ENCODE peak calls at places on chromosomes 3 and 15, in six cellular contexts. Z is prostate gland, H is vagina, J is suprapubic skin, B is GM12891, F is GM12892. K is an unnamed sample.

GRCh38 chr15:37107071-37107753 is 6.9 kb upstream of the MEIS2 start:
- DNase-seq in B (no peak), J (no peak), H (no peak), Z (no peak), F (no peak), K (peak; percentile 27)

GRCh38 chr3:66483006-66483928 is 17.6 kb downstream of the LRIG1 start:
- DNase-seq in B (no peak), F (no peak), J (no peak), H (no peak), Z (peak; percentile 55), K (peak; percentile 50)

GRCh38 chr3:129604942-129605592 is 1.4 kb downstream of the PLXND1 start:
- DNase-seq in H (no peak), F (no peak), Z (no peak), B (no peak), J (no peak), K (no peak)

GRCh38 chr3:58560771-58561311 is 16.4 kb downstream of the FAM107A start:
- DNase-seq in Z (no peak), B (no peak), J (peak; percentile 43), F (no peak), H (no peak), K (no peak)

GRCh38 chr3:38738630-38739395 is 77.2 kb downstream of the SCN10A start:
- DNase-seq in B (peak; percentile 32), Z (no peak), J (no peak), F (no peak), H (peak; percentile 69), K (no peak)

GRCh38 chr3:159877924-159878323 is 110.7 kb upstream of the IL12A start:
- DNase-seq in J (no peak), Z (no peak), H (no peak), B (no peak), F (no peak), K (no peak)

GRCh38 chr15:98651581-98652220 is 3.4 kb downstream of the IGF1R start:
- DNase-seq in J (no peak), F (no peak), H (no peak), B (no peak), Z (peak; percentile 34), K (no peak)

GRCh38 chr3:71389911-71390573 is 193.5 kb downstream of the FOXP1 start:
- DNase-seq in F (no peak), H (no peak), B (no peak), J (no peak), Z (peak; percentile 79), K (peak; percentile 77)

GRCh38 chr15:71588746-71589145 is 221.6 kb upstream of the NR2E3 start:
- DNase-seq in Z (no peak), F (no peak), H (no peak), J (no peak), B (no peak), K (no peak)

GRCh38 chr3:127792664-127793292 is 29.5 kb downstream of the MGLL start:
- DNase-seq in J (no peak), F (no peak), H (no peak), Z (no peak), B (no peak), K (peak; percentile 38)

GRCh38 chr15:77038312-77039216 is 32.3 kb downstream of the TSPAN3 start:
- DNase-seq in B (no peak), J (no peak), Z (no peak), F (no peak), H (no peak), K (no peak)

GRCh38 chr3:11154953-11155325 is 646 bp downstream of the HRH1 start:
- DNase-seq in J (no peak), F (no peak), B (no peak), Z (no peak), H (no peak), K (no peak)

GRCh38 chr3:171862993-171863521 is 19.9 kb downstream of the TMEM212 start:
- DNase-seq in H (no peak), B (no peak), Z (no peak), F (no peak), J (no peak), K (no peak)

GRCh38 chr3:114624676-114625181 is 330.9 kb downstream of the TIGIT start:
- DNase-seq in J (peak; percentile 92), B (no peak), Z (peak; percentile 27), H (peak; percentile 98), F (no peak), K (no peak)

GRCh38 chr15:31483053-31483923 is 156.7 kb downstream of the KLF13 start:
- DNase-seq in B (no peak), J (peak; percentile 71), H (peak; percentile 65), F (no peak), Z (no peak), K (peak; percentile 89)

GRCh38 chr3:38359038-38359437 is 12.5 kb downstream of the XYLB start:
- DNase-seq in H (no peak), F (no peak), Z (no peak), B (no peak), J (no peak), K (no peak)

GRCh38 chr3:24447836-24448235 is 46.8 kb downstream of the THRB start:
- DNase-seq in F (no peak), B (no peak), Z (no peak), J (no peak), H (no peak), K (no peak)

GRCh38 chr3:58497074-58497473 is 5.2 kb downstream of the KCTD6 start:
- DNase-seq in F (no peak), B (no peak), Z (no peak), J (no peak), H (no peak), K (no peak)

GRCh38 chr15:67051088-67051659 is 14.2 kb upstream of the SMAD3 start:
- DNase-seq in F (no peak), Z (no peak), J (no peak), H (no peak), B (no peak), K (no peak)

GRCh38 chr3:155807823-155808222 is 1.7 kb upstream of the C3orf33 start:
- DNase-seq in B (no peak), H (no peak), Z (no peak), J (no peak), F (no peak), K (no peak)

DNA sequence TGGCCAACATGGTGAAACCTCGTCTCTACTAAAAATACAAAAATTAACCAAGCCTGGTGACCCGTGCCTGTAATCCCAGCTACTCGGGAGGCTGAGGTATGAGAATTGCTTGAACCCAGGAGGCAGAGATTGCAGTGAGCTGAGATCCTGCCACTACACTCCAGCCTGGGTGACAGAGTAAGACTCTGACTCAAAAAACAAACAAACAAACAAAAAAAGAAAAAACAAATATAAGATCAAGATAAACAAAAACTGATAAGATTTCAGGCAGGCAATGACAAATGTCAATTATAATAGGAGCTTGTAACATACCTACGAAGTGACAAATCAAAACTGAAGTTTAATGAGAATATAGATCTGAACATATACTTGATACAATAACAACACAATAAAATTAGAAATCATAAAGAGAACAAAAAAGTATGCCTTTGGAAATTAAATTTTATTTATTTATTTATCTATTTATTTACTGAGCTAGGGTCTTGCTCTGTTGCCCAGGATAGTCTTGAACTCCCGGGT is 70.4 kb downstream of the FAIM start:
- DNase-seq in J (no peak), H (no peak), B (no peak), F (no peak), Z (no peak), K (no peak)
- TF ChIP-seq POLR2AphosphoS5 in J (no peak), H (no peak), B (no peak), F (no peak), Z (no peak), K (no peak)

GRCh38 chr3:50567011-50567385 is 549 bp downstream of the C3orf18 start:
- DNase-seq in H (no peak), J (no peak), Z (no peak), B (no peak), F (no peak), K (no peak)

GRCh38 chr3:50570508-50571279 is 1.4 kb downstream of the HEMK1 start:
- DNase-seq in B (no peak), H (no peak), F (no peak), J (no peak), Z (no peak), K (no peak)

GRCh38 chr3:50568947-50569749 is at the start of gene HEMK1:
- DNase-seq in H (peak; percentile 98), Z (peak; percentile 97), J (peak; percentile 99), B (peak; percentile 99), F (peak; percentile 99), K (peak; percentile 99)

GRCh38 chr3:50564321-50564720 is 3.2 kb downstream of the C3orf18 start:
- DNase-seq in B (no peak), Z (no peak), F (no peak), H (no peak), J (no peak), K (no peak)

DNA sequence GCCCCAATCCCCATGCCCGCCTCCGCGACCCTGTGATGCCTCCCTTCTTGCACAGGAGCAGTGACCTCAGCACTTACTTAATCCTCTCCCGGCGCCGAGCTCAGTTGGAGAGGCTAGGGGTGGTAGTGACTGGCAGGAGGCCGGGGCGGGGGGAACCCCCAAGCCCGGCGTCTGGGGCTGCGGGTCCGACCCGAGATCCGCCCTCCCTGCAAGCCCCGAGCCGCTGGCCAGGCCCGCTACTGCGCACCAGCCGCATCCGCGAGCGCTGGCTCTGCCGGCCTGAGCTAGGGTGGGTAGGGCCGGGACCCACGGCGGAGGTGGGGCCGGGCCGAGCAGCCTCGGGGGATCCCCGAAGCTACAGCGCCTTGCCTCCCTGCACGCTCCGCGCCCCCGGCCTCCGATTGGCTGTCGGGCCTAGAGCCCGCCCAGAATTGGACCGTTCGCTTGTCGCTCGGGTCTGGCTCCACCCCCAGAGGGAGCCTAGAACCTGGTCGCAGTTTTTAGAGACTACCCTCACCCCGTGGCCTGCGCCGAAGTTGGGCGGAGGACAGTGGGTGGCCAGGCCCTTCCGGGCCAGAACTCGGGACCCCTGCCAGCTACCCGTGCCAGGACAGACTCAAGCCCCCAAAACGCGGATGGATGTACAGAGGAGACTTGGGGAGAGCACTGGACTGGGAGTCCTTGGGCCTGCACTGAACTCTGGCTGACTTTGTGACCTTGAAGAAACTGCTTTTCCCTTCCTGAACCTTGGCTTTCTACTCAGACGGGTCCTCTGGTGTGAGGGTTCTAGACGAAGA is at the start of gene C3orf18:
- DNase-seq in F (peak; percentile 100), B (peak; percentile 100), H (peak; percentile 95), Z (peak; percentile 83), J (peak; percentile 97), K (peak; percentile 94)
- TF ChIP-seq POLR2A in F (peak; percentile 45), B (no peak), H (no peak), Z (peak; percentile 11), J (peak; percentile 12), K (no peak)

GRCh38 chr3:19901918-19902317 is 32.1 kb downstream of the EFHB start:
- DNase-seq in Z (peak; percentile 12), J (no peak), B (no peak), H (no peak), F (no peak), K (no peak)
- TF ChIP-seq POLR2AphosphoS5 in Z (no peak), J (no peak), B (no peak), H (no peak), F (no peak), K (no peak)

DNA sequence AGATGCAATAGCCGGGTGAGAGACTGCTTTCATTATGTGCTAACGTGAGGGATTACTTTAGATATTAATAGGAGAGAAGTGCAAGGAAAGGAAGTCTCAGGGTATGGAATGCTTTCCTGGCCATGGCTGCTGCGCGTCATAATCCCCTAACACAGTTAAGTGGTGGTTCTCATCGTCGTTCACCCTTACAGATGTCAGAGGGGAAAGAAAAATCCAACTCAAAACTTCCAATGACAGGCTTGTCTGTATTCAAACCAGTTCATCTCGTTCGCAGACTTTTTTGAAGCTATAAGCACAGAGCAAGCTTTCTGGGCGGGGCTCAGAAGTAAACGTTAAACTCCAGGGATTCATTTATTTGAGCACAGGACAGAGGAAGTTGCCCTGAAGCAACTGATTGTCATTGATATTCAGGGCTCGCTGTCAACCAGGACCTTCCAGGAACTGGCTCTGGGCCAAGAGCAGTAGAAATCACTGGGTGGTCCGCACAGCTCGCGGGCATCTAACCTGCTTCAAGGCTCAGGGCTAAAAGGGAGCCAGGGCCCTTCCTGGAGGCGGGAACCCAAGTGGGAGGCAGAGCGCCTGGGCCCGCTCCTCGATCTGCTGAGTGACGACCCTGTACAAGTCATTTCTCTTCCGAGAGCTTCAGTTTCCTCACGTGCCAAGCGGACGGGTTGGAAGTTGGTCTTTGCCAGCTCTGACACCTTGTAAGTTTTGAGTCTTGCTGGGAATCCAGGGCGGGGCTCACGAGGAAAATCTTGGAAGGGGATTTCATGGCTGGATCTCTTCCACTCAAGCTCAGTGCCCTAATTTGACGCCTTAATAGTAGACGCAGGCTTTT is 1.1 kb upstream of the LPP start:
- DNase-seq in J (peak; percentile 87), B (no peak), Z (peak; percentile 80), F (no peak), H (no peak), K (peak; percentile 44)
- TF ChIP-seq POLR2A in J (peak; percentile 26), B (no peak), Z (no peak), F (no peak), H (no peak), K (peak; percentile 21)

K was measured in upper lobe of left lung.